ENCODE peak calls at places on chromosome 19, in five cellular contexts. F, E, L, T and J are unnamed samples.

GRCh38 chr19:14112809-14113385 is 4.7 kb downstream of the PRKACA start:
- DNase-seq in E (no peak), T (no peak), L (no peak), F (peak; percentile 63), J (no peak)

GRCh38 chr19:4495471-4495870 is 22.8 kb downstream of the PLIN4 start:
- DNase-seq in L (no peak), F (no peak), T (peak; percentile 56), E (no peak), J (no peak)

GRCh38 chr19:4711211-4711610 is 12.4 kb downstream of the DPP9 start:
- DNase-seq in T (no peak), F (no peak), L (no peak), E (no peak), J (no peak)

GRCh38 chr19:18764591-18765051 is 26.5 kb downstream of the COMP start:
- DNase-seq in T (no peak), L (no peak), E (no peak), F (no peak), J (no peak)

GRCh38 chr19:18776288-18776594 is 14.9 kb downstream of the COMP start:
- DNase-seq in T (no peak), F (no peak), L (no peak), E (no peak), J (no peak)

GRCh38 chr19:39936020-39936419 is 1.6 kb upstream of the FCGBP start:
- DNase-seq in T (no peak), L (no peak), F (no peak), E (no peak), J (no peak)

GRCh38 chr19:13100031-13100588 is 2.5 kb downstream of the LYL1 start:
- DNase-seq in E (no peak), L (no peak), T (no peak), F (no peak), J (no peak)

GRCh38 chr19:32238076-32238475 is 107.3 kb upstream of the ZNF507 start:
- DNase-seq in E (no peak), T (no peak), F (no peak), L (no peak), J (no peak)

GRCh38 chr19:36573948-36574726 is 1.0 kb upstream of the ZNF529 start:
- DNase-seq in T (no peak), L (no peak), E (no peak), F (no peak), J (no peak)

GRCh38 chr19:343941-344624 is 513 bp downstream of the MIER2 start:
- DNase-seq in E (no peak), F (peak; percentile 27), T (peak; percentile 59), L (no peak), J (no peak)

GRCh38 chr19:46225558-46226004 is 4.0 kb upstream of the IGFL1 start:
- DNase-seq in E (no peak), T (no peak), F (no peak), L (no peak), J (no peak)

GRCh38 chr19:5170329-5170745 is 170.3 kb downstream of the PTPRS start:
- DNase-seq in L (no peak), T (peak; percentile 95), E (no peak), F (no peak), J (no peak)

GRCh38 chr19:49921871-49922755 is 6.9 kb upstream of the ATF5 start:
- DNase-seq in F (no peak), L (no peak), T (no peak), E (no peak), J (no peak)

GRCh38 chr19:43814663-43815352 is 12.3 kb upstream of the ZNF283 start:
- DNase-seq in T (no peak), E (no peak), F (no peak), L (no peak), J (no peak)

GRCh38 chr19:48355555-48355954 is 8.2 kb downstream of the TMEM143 start:
- DNase-seq in E (no peak), T (no peak), F (no peak), L (no peak), J (no peak)

GRCh38 chr19:53880716-53881481 is 1.1 kb upstream of the PRKCG start:
- DNase-seq in E (no peak), T (no peak), F (no peak), L (no peak), J (no peak)

GRCh38 chr19:15532779-15533521 is 24.6 kb downstream of the CYP4F22 start:
- DNase-seq in E (no peak), L (no peak), F (no peak), T (no peak), J (no peak)

GRCh38 chr19:34841780-34842179 is 68.8 kb upstream of the ZNF599 start:
- DNase-seq in E (no peak), T (no peak), F (no peak), L (no peak), J (no peak)

GRCh38 chr19:35253316-35254286 is 4.8 kb downstream of the LSR start:
- DNase-seq in T (peak; percentile 48), E (no peak), F (no peak), L (no peak), J (peak; percentile 52)

GRCh38 chr19:19488041-19488874 is 27.1 kb downstream of the TSSK6 start:
- DNase-seq in F (no peak), T (no peak), E (no peak), L (no peak), J (no peak)

GRCh38 chr19:55069859-55070225 is 5.8 kb upstream of the EPS8L1 start:
- DNase-seq in L (no peak), F (no peak), E (no peak), T (no peak), J (no peak)

GRCh38 chr19:55067869-55068268 is 4.9 kb upstream of the RDH13 start:
- DNase-seq in L (no peak), T (no peak), E (no peak), F (no peak), J (no peak)

GRCh38 chr19:55069137-55069858 is 6.3 kb upstream of the RDH13 start:
- DNase-seq in E (no peak), F (no peak), L (no peak), T (peak; percentile 68), J (no peak)

GRCh38 chr19:55070755-55071502 is 4.7 kb upstream of the EPS8L1 start:
- DNase-seq in E (no peak), T (no peak), L (no peak), F (no peak), J (no peak)

DNA sequence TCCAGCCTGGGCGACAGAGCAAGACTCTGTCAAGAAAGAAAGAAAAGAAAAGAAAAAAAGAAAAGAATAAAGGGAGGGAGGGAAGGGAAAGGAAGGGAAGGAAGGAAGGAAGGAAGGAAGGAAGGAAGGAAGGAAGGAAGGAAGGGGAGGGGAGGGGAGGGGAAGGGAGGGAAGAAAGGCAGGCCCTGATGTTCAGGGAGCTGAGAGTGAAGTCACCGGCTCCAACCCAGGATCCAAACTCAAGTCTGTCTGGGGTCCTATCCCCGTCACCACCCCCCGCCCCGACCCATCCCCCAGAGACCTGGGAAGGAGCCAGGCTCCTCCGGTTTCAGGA is 5.8 kb upstream of the RDH13 start:
- DNase-seq in F (no peak), L (no peak), E (no peak), T (no peak), J (no peak)
- H3K4me3 ChIP-seq in F (no peak overlapping the region), L (peak overlapping the region; percentile 60), E (no peak overlapping the region), T (peak overlapping the region; percentile 16), J (peak overlapping the region; percentile 16)

DNA sequence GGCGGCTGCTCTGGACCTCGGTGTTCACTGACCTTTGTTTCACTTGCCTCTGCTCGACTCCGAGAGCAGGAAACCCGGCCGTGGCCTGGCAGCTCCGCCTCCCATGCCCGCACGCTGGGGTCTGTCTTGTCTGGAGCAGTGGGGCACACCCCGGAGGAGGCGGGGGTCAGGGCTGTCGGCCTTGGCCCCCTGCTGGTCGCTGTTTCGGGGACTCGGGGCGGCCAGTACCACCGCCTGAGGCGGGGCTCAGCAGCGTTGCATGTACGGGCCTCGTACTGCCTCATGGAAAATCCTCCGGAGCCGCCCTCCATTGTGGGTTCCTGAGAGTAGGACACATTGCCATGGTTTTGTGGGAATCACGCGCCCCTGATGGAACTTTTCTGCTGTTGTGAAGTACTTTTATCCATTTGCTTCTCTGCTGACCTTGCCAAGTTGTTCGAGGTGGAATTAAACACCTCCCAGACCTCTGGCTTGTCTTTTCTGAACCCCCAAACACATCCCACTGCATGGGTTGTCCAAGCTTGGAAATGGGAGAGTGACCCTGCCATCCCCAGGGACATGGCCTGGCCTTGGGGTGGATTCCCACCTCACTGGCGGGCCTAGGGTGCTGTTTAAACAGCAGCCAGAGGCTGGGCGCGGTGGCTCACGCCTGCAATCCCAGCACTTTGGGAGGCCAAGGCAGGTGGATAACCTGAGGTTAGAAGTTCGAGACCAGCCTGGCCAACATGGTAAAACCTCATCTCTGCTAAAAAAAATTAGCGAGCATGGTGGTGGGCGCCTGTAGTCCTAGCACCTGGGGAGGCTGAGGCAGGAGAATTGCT is 5.5 kb upstream of the NDUFS7 start:
- DNase-seq in F (no peak), L (no peak), E (no peak), T (no peak), J (no peak)
- TF ChIP-seq CTCF in F (no peak), L (no peak), E (no peak), T (no peak), J (no peak)

DNA sequence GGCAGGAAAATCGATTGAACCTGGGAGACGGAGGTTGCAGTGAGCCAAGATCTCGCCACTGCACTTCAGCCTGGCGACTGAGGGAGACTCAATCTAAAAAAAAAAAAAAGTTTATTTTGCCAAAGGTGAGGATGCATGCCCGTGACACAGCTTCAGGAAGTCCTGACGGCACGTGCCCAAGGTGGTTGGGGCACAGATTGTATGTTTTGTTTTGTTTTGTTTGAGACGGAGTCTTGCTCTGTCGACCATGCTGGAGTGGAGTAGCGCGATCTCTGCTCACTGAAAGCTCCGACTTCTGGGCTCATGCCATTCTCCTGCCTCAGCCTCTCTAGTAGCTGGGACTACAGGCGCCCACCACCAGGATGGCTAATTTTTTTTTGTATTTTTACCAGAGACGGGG is 3.3 kb upstream of the ZNF552 start:
- DNase-seq in L (no peak), F (no peak), T (no peak), E (no peak), J (no peak)
- H3K27ac ChIP-seq in L (no peak overlapping the region), F (no peak overlapping the region), T (no peak overlapping the region), E (no peak overlapping the region), J (no peak overlapping the region)

GRCh38 chr19:42313840-42314755 is 989 bp downstream of the TMEM145 start:
- DNase-seq in F (no peak), E (no peak), L (no peak), T (no peak), J (no peak)

GRCh38 chr19:42315024-42315423 is 1.9 kb downstream of the TMEM145 start:
- DNase-seq in T (no peak), F (no peak), E (no peak), L (no peak), J (no peak)

GRCh38 chr19:42317535-42317934 is 4.4 kb downstream of the TMEM145 start:
- DNase-seq in T (no peak), F (no peak), L (no peak), E (no peak), J (no peak)

GRCh38 chr19:42313096-42313839 is at the start of gene TMEM145:
- DNase-seq in E (no peak), F (no peak), L (no peak), T (peak; percentile 79), J (no peak)

GRCh38 chr19:42316223-42317211 is 3.4 kb downstream of the TMEM145 start:
- DNase-seq in E (no peak), T (no peak), F (no peak), L (no peak), J (peak; percentile 82)
- H3K4me3 ChIP-seq in E (peak overlapping the region; percentile 36), T (no peak overlapping the region), F (no peak overlapping the region), L (no peak overlapping the region), J (no peak overlapping the region)